ENCODE peak calls at places on chromosomes 4 and X, in four cellular contexts. Z is activated CD8-positive, alpha-beta T cell treated with anti-CD3 and anti-CD28 coated beads, Interleukin-2, amount 10 ng/mL, durations not matched to agents 7 days and 5 days; A is Daoy; S is stimulated activated CD8-positive, alpha-beta memory T cell treated with anti-CD3 and anti-CD28 coated beads, Interleukin-4, amount 100 ng/mL, for 24 hours. T is an unnamed sample.

GRCh38 chr4:127182687-127183086 is 450.1 kb upstream of the INTU start:
- DNase-seq in Z (no peak), A (no peak), S (no peak), T (no peak)

GRCh38 chrX:138026211-138026610 is 460.3 kb downstream of the ZIC3 start:
- DNase-seq in Z (no peak), A (no peak), S (no peak), T (no peak)

GRCh38 chr4:12924253-12924652 is 559.9 kb downstream of the RAB28 start:
- DNase-seq in Z (no peak), A (no peak), S (no peak), T (no peak)

GRCh38 chr4:165364452-165365080 is 14.2 kb upstream of the CPE start:
- DNase-seq in Z (no peak), A (peak), S (no peak), T (no peak)

GRCh38 chr4:158356331-158356730 is 146.0 kb downstream of the TMEM144 start:
- DNase-seq in Z (no peak), A (no peak), S (no peak), T (no peak)

GRCh38 chr4:85126991-85127591 is 160.6 kb upstream of the WDFY3 start:
- DNase-seq in Z (no peak), A (no peak), S (no peak), T (no peak)

GRCh38 chr4:6901669-6902317 is 7.8 kb upstream of the TBC1D14 start:
- DNase-seq in Z (no peak), A (no peak), S (no peak), T (peak)

GRCh38 chr4:129968778-129969177 is 872.8 kb downstream of the C4orf33 start:
- DNase-seq in Z (no peak), A (no peak), S (no peak), T (no peak)

GRCh38 chrX:56813318-56813837 is 84.3 kb downstream of the NBDY start:
- DNase-seq in Z (peak), A (peak), S (peak), T (no peak)

GRCh38 chrX:106177106-106177981 is 9.2 kb downstream of the PWWP3B start:
- DNase-seq in Z (no peak), A (peak), S (no peak), T (peak)

GRCh38 chrX:134836497-134836968 is 154.3 kb upstream of the SMIM10 start:
- DNase-seq in Z (no peak), A (peak), S (no peak), T (no peak)

GRCh38 chr4:29390921-29391320 is 1329.2 kb upstream of the PCDH7 start:
- DNase-seq in Z (no peak), A (no peak), S (no peak), T (no peak)

GRCh38 chrX:115138040-115138439 is 51.2 kb upstream of the RBMXL3 start:
- DNase-seq in Z (no peak), A (no peak), S (no peak), T (no peak)

GRCh38 chrX:128891554-128891953 is 631.7 kb downstream of the SMARCA1 start:
- DNase-seq in Z (no peak), A (no peak), S (no peak), T (no peak)